ENCODE peak calls at places on chromosomes 6 and 20, in seven cellular contexts. O is fibroblast of the aortic adventitia, B is lower leg skin, R is lower lobe of right lung, E is heart right ventricle, S is epithelial cell of esophagus, M is suprapubic skin. G is an unnamed sample.

GRCh38 chr20:63051911-63052310 is 45.1 kb upstream of the BHLHE23 start:
- DNase-seq in O (no peak), R (peak), E (peak), S (no peak), B (no peak), M (no peak), G (no peak)

GRCh38 chr20:13428684-13429083 is 207.6 kb downstream of the ISM1 start:
- DNase-seq in O (no peak), M (no peak), B (no peak), E (no peak), S (no peak), R (no peak), G (no peak)

GRCh38 chr6:151284431-151285060 is 44.8 kb downstream of the AKAP12 start:
- DNase-seq in O (no peak), S (no peak), E (no peak), B (no peak), R (no peak), M (no peak), G (no peak)

GRCh38 chr6:55892749-55893357 is 17.5 kb upstream of the BMP5 start:
- DNase-seq in S (peak), R (no peak), B (no peak), M (no peak), E (no peak), O (no peak), G (no peak)

GRCh38 chr6:49406241-49406970 is 56.6 kb downstream of the MMUT start:
- DNase-seq in O (peak), M (no peak), B (no peak), S (peak), R (no peak), E (no peak), G (no peak)

GRCh38 chr20:32091888-32092346 is 17.6 kb upstream of the TM9SF4 start:
- DNase-seq in M (peak), O (peak), R (peak), E (peak), S (peak), B (peak), G (peak)

GRCh38 chr6:123562677-123563076 is 74.1 kb downstream of the TRDN start:
- DNase-seq in O (no peak), E (no peak), B (no peak), R (no peak), M (no peak), S (no peak), G (no peak)

GRCh38 chr20:9359561-9360308 is 154.7 kb upstream of the LAMP5 start:
- DNase-seq in E (peak), S (peak), B (peak), O (peak), R (no peak), M (peak), G (peak)

GRCh38 chr6:126716826-126717514 is 377.1 kb downstream of the CENPW start:
- DNase-seq in R (no peak), E (no peak), M (no peak), B (no peak), S (peak), O (no peak), G (no peak)

GRCh38 chr20:2756056-2756611 is 44.3 kb downstream of the CPXM1 start:
- DNase-seq in S (peak), M (no peak), O (peak), B (no peak), E (no peak), R (no peak), G (no peak)

DNA sequence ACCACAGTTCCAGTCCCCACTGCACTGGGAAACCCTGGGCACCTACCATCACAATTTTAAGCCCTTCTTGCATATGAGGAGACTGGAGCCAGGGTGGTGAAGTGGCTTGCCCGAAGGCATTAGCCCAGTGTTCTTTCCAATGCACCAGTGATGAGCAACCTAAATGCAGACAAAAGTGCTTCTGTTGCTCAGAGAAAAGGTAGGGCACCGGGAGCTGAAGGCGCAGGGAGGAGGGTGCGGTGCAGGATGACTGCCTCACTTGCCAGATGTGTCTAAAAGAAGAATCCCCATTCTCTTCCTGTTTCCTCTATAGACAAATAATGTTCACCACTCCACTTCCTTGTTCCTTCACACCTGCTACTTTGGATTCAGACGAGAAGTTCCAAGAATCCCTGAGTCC is 86.5 kb downstream of the QRSL1 start:
- DNase-seq in B (no peak), O (no peak), M (no peak), R (no peak), E (no peak), S (peak), G (no peak)
- H3K4me3 ChIP-seq in B (no peak), O (no peak), M (no peak), R (no peak), E (no peak), S (no peak), G (no peak)

DNA sequence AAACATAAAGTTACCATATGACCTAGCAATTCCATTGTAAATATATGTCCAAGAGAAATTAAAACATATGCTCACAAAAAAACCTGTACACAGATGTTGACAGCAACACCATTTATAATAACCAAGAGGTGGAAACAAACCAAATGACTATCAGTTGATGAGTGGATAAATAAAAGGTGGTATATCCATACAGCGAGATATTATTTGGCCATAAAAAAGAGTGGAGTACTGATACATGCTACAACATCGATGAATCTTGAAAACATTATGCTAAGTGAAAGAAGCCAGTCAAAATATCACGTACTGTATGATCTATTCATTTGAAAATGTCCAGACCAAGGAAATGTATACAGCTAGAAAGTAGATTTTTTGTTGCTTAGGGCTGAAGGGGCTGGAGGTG is 2.9 kb downstream of the CAP2 start:
- DNase-seq in M (no peak), E (no peak), S (no peak), R (no peak), O (no peak), B (no peak), G (no peak)
- H3K4me3 ChIP-seq in M (no peak), E (no peak), S (no peak), R (no peak), O (no peak), B (no peak), G (no peak)

GRCh38 chr6:163945813-163946212 is 531.3 kb downstream of the QKI start:
- DNase-seq in B (peak), M (no peak), E (no peak), O (no peak), S (peak), R (no peak), G (no peak)
- H3K4me3 ChIP-seq in B (no peak), M (no peak), E (no peak), O (no peak), S (no peak), R (no peak), G (no peak)

GRCh38 chr6:152697634-152698033 is at the start of gene MYCT1:
- DNase-seq in M (no peak), O (peak), S (no peak), R (no peak), B (no peak), E (no peak), G (no peak)
- H3K4me3 ChIP-seq in M (peak), O (peak), S (no peak), R (peak), B (no peak), E (peak), G (no peak)

GRCh38 chr6:118197539-118197938 is 290.5 kb downstream of the SLC35F1 start:
- DNase-seq in O (no peak), B (no peak), S (no peak), R (no peak), E (no peak), M (no peak), G (no peak)
- H3K4me3 ChIP-seq in O (no peak), B (no peak), S (no peak), R (no peak), E (no peak), M (no peak), G (no peak)

G was measured in Jurkat, Clone E6-1.